ENCODE peak calls at places on chromosomes 4 and X, in ten cellular contexts. B, Q, R, H, T, C, W, Y, X and Z are unnamed samples.

GRCh38 chr4:56414135-56414675 is 21.2 kb downstream of the PPAT start:
- DNase-seq in B (no peak), Q (no peak), R (peak), H (no peak), T (no peak), C (no peak), W (no peak), Y (no peak), X (no peak), Z (no peak)

GRCh38 chr4:53840643-53841042 is 223.8 kb downstream of the CHIC2 start:
- DNase-seq in B (no peak), Q (no peak), R (peak), H (no peak), T (no peak), C (no peak), W (no peak), Y (no peak), X (no peak), Z (no peak)

GRCh38 chr4:122010610-122011009 is 58.8 kb upstream of the TRPC3 start:
- DNase-seq in B (no peak), Q (no peak), R (peak), H (no peak), T (no peak), C (no peak), W (no peak), Y (no peak), X (no peak), Z (no peak)

GRCh38 chr4:77927991-77928925 is 65.6 kb downstream of the MRPL1 start:
- DNase-seq in B (peak), Q (no peak), R (peak), H (no peak), T (no peak), C (no peak), W (no peak), Y (no peak), X (no peak), Z (no peak)

GRCh38 chrX:118286066-118286758 is 59.7 kb upstream of the WDR44 start:
- DNase-seq in B (no peak), Q (no peak), R (no peak), H (no peak), T (no peak), C (no peak), W (no peak), Y (no peak), X (no peak), Z (no peak)

GRCh38 chrX:24025741-24026402 is 1.1 kb downstream of the KLHL15 start:
- DNase-seq in B (peak), Q (no peak), R (peak), H (peak), T (no peak), C (peak), W (peak), Y (no peak), X (no peak), Z (no peak)

GRCh38 chr4:164807611-164808010 is 53.7 kb downstream of the SMIM31 start:
- DNase-seq in B (no peak), Q (no peak), R (no peak), H (no peak), T (no peak), C (no peak), W (no peak), Y (no peak), X (no peak), Z (no peak)

GRCh38 chr4:127250577-127250976 is 382.2 kb upstream of the INTU start:
- DNase-seq in B (no peak), Q (no peak), R (no peak), H (peak), T (no peak), C (no peak), W (no peak), Y (no peak), X (no peak), Z (no peak)

GRCh38 chrX:65720580-65720979 is 53.1 kb downstream of the MSN start:
- DNase-seq in B (no peak), Q (no peak), R (no peak), H (no peak), T (no peak), C (peak), W (no peak), Y (no peak), X (no peak), Z (no peak)

GRCh38 chrX:131083510-131084142 is 25.5 kb downstream of the ARHGAP36 start:
- DNase-seq in B (no peak), Q (no peak), R (no peak), H (no peak), T (peak), C (no peak), W (peak), Y (no peak), X (no peak), Z (no peak)

GRCh38 chr4:106421441-106422296 is 53.1 kb upstream of the GIMD1 start:
- DNase-seq in B (no peak), Q (no peak), R (no peak), H (no peak), T (no peak), C (no peak), W (no peak), Y (no peak), X (no peak), Z (no peak)

GRCh38 chr4:14915018-14915417 is 87.3 kb upstream of the CPEB2 start:
- DNase-seq in B (no peak), Q (no peak), R (no peak), H (no peak), T (no peak), C (no peak), W (no peak), Y (no peak), X (no peak), Z (no peak)

GRCh38 chrX:11531226-11531625 is 134.5 kb downstream of the ARHGAP6 start:
- DNase-seq in B (peak), Q (no peak), R (peak), H (no peak), T (no peak), C (no peak), W (no peak), Y (no peak), X (no peak), Z (no peak)

GRCh38 chrX:38192007-38192625 is 28.6 kb downstream of the SRPX start:
- DNase-seq in B (peak), Q (no peak), R (peak), H (peak), T (peak), C (peak), W (no peak), Y (peak), X (no peak), Z (peak)
- TF ChIP-seq CTCF in B (peak), Q (peak), R (peak), H (peak), T (peak), C (peak), W (peak), Y (peak), X (peak), Z (peak)

DNA sequence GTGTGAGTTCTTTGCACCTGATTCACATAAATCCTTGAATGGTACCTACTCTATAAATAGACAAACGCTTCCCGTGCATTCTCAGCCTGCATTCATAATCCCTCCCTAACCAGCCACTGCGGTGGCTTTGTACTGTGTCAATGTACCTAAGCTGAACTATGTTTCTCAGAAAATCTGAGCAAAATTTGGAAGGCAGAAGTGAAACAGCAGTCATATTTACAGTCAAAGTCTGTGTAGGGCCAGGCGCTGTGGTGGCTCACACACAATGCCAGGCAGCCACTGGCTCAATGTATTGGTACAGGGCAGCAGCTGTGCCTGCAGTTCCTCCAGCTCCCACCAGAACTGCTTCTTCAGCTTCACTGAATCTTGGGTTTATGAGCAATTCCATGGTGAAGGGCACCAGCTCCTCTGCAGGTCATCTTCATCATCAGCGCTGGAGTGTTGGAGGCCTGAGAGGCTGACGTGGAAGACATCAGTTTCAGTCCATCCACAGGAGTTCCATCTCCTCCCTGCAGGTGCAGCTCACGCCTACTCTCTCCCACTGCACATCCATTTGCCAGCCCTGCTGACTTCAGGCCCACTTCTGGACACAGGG is 32.3 kb upstream of the IRF2 start:
- DNase-seq in B (no peak), Q (peak), R (no peak), H (peak), T (peak), C (peak), W (no peak), Y (no peak), X (no peak), Z (peak)
- TF ChIP-seq CTCF in B (no peak), Q (peak), R (no peak), H (peak), T (peak), C (no peak), W (no peak), Y (peak), X (peak), Z (peak)

GRCh38 chr4:110084154-110084553 is 114.3 kb downstream of the ELOVL6 start:
- DNase-seq in B (no peak), Q (no peak), R (no peak), H (no peak), T (no peak), C (no peak), W (no peak), Y (no peak), X (no peak), Z (no peak)
- TF ChIP-seq CTCF in B (no peak), Q (no peak), R (no peak), H (no peak), T (no peak), C (no peak), W (no peak), Y (no peak), X (no peak), Z (no peak)

GRCh38 chr4:140237616-140238352 is 83.8 kb upstream of the MAML3 start:
- DNase-seq in B (peak), Q (peak), R (peak), H (no peak), T (no peak), C (peak), W (peak), Y (peak), X (no peak), Z (no peak)

GRCh38 chr4:140234697-140235060 is 80.7 kb upstream of the MAML3 start:
- DNase-seq in B (no peak), Q (no peak), R (no peak), H (no peak), T (no peak), C (no peak), W (no peak), Y (no peak), X (no peak), Z (no peak)

GRCh38 chr4:140229881-140230280 is 75.9 kb upstream of the MAML3 start:
- DNase-seq in B (no peak), Q (no peak), R (no peak), H (no peak), T (no peak), C (no peak), W (no peak), Y (no peak), X (no peak), Z (no peak)

GRCh38 chr4:140236649-140237160 is 82.7 kb upstream of the MAML3 start:
- DNase-seq in B (no peak), Q (no peak), R (no peak), H (no peak), T (no peak), C (no peak), W (no peak), Y (no peak), X (no peak), Z (no peak)

DNA sequence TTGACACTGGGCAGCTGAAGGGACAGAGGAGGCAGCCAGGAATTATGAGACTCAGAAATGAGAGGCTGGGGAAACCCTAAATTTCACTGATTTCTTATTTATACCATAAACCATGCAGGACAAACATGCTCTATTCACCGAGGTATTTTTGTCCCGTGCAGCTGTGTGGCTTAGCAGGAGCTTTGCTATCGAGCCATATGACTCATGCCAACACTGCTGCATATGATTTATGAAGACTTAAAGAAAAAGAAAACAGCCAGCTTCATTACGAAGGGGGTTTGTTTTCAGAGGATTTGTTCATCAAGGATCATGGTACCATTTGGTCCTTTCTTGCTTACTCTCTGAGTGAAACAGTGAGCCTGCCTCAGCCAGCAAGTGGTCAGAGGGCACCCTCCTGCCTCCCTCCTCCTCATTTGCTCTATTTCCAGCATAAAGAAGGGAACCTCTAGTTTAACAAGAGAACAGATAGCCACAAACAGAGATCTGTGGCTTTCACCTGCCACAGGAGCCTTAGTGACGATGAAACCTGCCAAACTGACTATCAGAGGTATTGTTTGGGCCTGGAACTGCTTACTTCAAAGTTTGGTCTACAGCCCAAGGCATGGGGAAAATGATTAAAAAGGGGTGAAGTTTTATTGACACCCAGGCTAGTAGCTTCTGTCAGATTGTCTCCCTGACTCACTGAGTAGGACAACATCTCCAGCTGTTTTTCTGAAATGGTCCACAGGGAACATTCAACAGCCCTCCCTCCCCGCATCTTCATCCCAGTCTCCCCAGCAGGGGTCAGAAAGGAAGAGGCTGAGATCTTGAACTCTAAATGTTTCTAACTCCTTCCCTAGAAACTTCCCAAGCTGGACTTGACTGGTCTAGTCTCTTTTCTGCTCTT is 80.1 kb upstream of the MAML3 start:
- DNase-seq in B (no peak), Q (no peak), R (peak), H (no peak), T (no peak), C (peak), W (no peak), Y (no peak), X (no peak), Z (no peak)
- TF ChIP-seq CTCF in B (no peak), Q (no peak), R (peak), H (no peak), T (no peak), C (no peak), W (no peak), Y (peak), X (no peak), Z (no peak)

GRCh38 chr4:184099033-184099432 is 118.6 kb downstream of the ENPP6 start:
- DNase-seq in B (no peak), Q (no peak), R (no peak), H (no peak), T (no peak), C (no peak), W (no peak), Y (no peak), X (no peak), Z (no peak)

GRCh38 chr4:184099541-184099966 is 118.1 kb downstream of the ENPP6 start:
- DNase-seq in B (no peak), Q (no peak), R (peak), H (no peak), T (peak), C (no peak), W (no peak), Y (no peak), X (no peak), Z (no peak)

GRCh38 chr4:184101711-184102110 is 116.0 kb downstream of the ENPP6 start:
- DNase-seq in B (no peak), Q (no peak), R (no peak), H (no peak), T (no peak), C (no peak), W (no peak), Y (no peak), X (no peak), Z (no peak)

GRCh38 chr4:184102488-184102887 is 115.2 kb downstream of the ENPP6 start:
- DNase-seq in B (no peak), Q (no peak), R (no peak), H (no peak), T (no peak), C (no peak), W (no peak), Y (no peak), X (no peak), Z (no peak)

DNA sequence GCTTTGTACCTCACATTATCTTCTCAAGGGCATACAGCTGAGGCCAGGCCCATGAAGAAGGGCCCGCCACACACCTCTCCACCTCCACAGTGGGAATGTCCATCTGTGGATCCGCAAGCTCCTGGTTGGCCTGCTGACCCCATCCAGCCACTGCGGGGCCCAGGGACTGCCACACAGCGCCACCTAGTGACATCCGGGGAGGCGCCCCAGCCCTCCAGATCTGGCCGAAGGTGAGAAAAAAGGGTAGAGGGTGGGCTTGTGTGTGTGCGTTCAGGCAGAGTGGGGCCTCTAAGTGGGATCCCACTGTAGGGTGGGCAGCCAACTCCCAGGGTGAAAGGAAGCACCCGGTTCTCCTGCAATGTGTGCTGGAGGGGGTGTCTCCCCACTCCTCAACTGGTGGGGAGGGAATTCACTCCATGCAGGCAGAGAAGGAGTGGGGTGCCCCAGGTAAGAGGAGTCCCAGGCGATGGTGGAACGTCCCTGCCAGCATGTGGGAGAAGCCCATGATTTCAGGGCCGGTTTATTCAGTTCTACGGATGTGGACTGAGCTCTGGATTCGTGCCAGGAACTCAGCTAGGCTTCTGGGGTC is 117.3 kb downstream of the ENPP6 start:
- DNase-seq in B (no peak), Q (no peak), R (no peak), H (peak), T (peak), C (peak), W (no peak), Y (peak), X (peak), Z (no peak)
- TF ChIP-seq CTCF in B (peak), Q (peak), R (peak), H (peak), T (peak), C (peak), W (peak), Y (peak), X (peak), Z (no peak)

DNA sequence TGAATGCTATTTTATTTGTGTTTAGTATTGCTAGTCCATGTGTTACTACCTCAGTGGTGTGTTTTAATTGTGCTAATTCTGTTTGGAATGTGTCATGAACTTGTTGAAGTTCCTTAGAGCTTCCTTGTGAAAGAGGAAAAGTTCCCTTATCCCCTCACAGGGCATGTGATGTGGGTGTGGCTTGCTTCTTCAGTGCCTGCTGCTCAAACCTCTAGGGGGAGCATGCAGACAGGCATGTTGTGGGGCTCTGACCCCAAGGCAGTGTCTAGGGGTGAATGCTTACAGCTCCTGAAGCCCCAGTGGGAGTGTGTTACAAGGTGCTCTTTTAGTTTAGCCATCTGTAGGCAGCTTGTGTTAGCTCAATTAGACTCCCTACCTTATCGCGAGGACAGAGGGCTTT is 86.5 kb downstream of the MAGED4 start:
- DNase-seq in B (no peak), Q (no peak), R (peak), H (peak), T (no peak), C (no peak), W (no peak), Y (peak), X (no peak), Z (no peak)
- TF ChIP-seq CTCF in B (no peak), Q (peak), R (peak), H (peak), T (peak), C (no peak), W (no peak), Y (peak), X (peak), Z (no peak)

GRCh38 chr4:38757945-38758344 is 24.8 kb downstream of the TLR10 start:
- DNase-seq in B (no peak), Q (no peak), R (peak), H (peak), T (no peak), C (no peak), W (no peak), Y (no peak), X (no peak), Z (peak)
- TF ChIP-seq CTCF in B (peak), Q (peak), R (no peak), H (peak), T (peak), C (no peak), W (peak), Y (peak), X (peak), Z (no peak)

DNA sequence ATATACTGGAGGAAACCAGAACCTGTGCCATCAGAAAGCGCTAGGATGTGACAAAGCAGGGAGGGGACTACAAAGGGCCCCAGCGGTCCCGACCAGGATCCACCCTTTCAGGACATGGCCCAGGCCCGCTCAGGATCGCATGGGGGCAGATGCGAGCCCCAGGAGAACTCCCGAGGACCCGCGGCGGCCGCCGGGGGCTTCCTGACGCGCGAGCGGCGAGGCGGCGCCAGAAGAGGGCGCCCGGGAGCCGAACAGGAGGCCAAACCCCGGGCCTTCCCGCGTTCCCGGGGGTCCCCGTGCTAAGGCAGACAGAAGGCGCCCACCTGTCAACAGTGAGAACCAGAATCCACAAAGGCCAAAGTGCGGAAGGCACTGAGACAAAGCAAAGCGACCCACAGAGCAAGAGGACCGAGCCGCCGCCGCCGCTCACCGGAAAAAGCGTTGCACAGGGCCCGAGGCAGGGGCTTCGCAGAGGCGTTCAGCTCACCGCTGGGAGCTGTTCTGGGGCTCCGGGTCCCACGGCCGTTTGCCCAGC is 7.3 kb upstream of the OPN1LW start:
- DNase-seq in B (peak), Q (peak), R (peak), H (peak), T (peak), C (peak), W (peak), Y (peak), X (peak), Z (peak)
- TF ChIP-seq CTCF in B (peak), Q (peak), R (no peak), H (peak), T (peak), C (peak), W (peak), Y (peak), X (peak), Z (peak)

DNA sequence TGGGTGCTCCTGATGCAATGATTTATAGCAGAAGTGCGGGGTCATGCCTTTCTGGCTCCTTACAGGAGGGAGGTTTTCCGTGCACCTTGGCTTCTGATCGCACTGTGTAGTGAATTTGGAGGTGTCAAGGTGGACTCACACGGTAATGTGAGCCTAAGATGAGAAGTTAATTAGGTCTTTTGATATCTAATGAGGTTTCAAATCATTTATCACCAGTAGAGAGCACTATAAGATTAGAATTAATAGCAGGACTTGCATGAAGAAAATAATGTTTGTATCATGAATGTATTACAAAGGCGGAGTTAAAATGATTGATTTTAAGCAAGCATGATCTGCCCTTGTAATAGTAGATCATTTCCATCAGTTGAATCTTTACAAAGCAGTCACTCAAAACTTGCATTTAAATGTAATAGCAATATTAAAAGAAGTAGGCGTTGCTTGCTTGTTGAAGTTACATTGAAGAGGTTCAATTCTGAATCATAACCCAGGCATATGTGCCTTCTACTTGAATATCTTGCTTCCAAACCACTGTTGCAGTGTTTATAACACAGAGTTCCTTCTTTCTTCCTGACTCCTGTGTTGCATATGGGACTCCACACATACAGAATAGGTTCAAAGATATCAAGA is 152.1 kb downstream of the FMR1NB start:
- DNase-seq in B (no peak), Q (no peak), R (no peak), H (peak), T (no peak), C (no peak), W (no peak), Y (no peak), X (no peak), Z (no peak)
- TF ChIP-seq CTCF in B (no peak), Q (peak), R (no peak), H (no peak), T (no peak), C (peak), W (peak), Y (no peak), X (no peak), Z (peak)